ENCODE peak calls at places on chromosomes 12 and 14, in ten cellular contexts. C, O, S, I, X, T, U, F, G and Z are unnamed samples.

GRCh38 chr12:113486722-113487121 is 15.1 kb upstream of the LHX5 start:
- DNase-seq in C (no peak), O (no peak), S (no peak), I (no peak), X (no peak), T (no peak), U (no peak), F (no peak), G (no peak), Z (no peak)

GRCh38 chr12:33671676-33672075 is 232.1 kb upstream of the SYT10 start:
- DNase-seq in C (no peak), O (no peak), S (no peak), I (no peak), X (no peak), T (no peak), U (no peak), F (no peak), G (no peak), Z (no peak)

GRCh38 chr14:49971156-49972141 is 78.6 kb downstream of the ARF6 start:
- DNase-seq in C (peak), O (no peak), S (peak), I (no peak), X (no peak), T (no peak), U (no peak), F (peak), G (no peak), Z (no peak)

GRCh38 chr14:97185186-97185585 is 388.0 kb downstream of the VRK1 start:
- DNase-seq in C (no peak), O (peak), S (peak), I (peak), X (no peak), T (no peak), U (no peak), F (no peak), G (no peak), Z (no peak)

GRCh38 chr12:3145036-3145435 is 67.9 kb downstream of the TSPAN9 start:
- DNase-seq in C (no peak), O (no peak), S (no peak), I (no peak), X (no peak), T (no peak), U (peak), F (no peak), G (no peak), Z (no peak)

GRCh38 chr14:97021001-97021400 is 223.8 kb downstream of the VRK1 start:
- DNase-seq in C (peak), O (no peak), S (no peak), I (no peak), X (no peak), T (no peak), U (no peak), F (peak), G (no peak), Z (no peak)

GRCh38 chr14:89171168-89171567 is 245.9 kb downstream of the FOXN3 start:
- DNase-seq in C (no peak), O (no peak), S (no peak), I (no peak), X (no peak), T (no peak), U (no peak), F (no peak), G (no peak), Z (no peak)

GRCh38 chr12:113909776-113910420 is 56.2 kb downstream of the RBM19 start:
- DNase-seq in C (no peak), O (no peak), S (no peak), I (no peak), X (no peak), T (no peak), U (no peak), F (no peak), G (peak), Z (no peak)

GRCh38 chr12:59149995-59150642 is 229.8 kb upstream of the LRIG3 start:
- DNase-seq in C (no peak), O (peak), S (peak), I (peak), X (no peak), T (peak), U (peak), F (peak), G (no peak), Z (no peak)

GRCh38 chr12:94955193-94955592 is 48.3 kb downstream of the NDUFA12 start:
- DNase-seq in C (no peak), O (no peak), S (no peak), I (no peak), X (no peak), T (no peak), U (no peak), F (no peak), G (no peak), Z (no peak)

GRCh38 chr14:79585845-79586244 is 625.5 kb downstream of the DIO2 start:
- DNase-seq in C (no peak), O (peak), S (peak), I (no peak), X (no peak), T (no peak), U (no peak), F (no peak), G (no peak), Z (no peak)

GRCh38 chr12:130571089-130571488 is 145.0 kb downstream of the RIMBP2 start:
- DNase-seq in C (no peak), O (no peak), S (no peak), I (no peak), X (no peak), T (no peak), U (no peak), F (no peak), G (no peak), Z (no peak)

GRCh38 chr12:66678640-66679268 is at the start of gene GRIP1:
- DNase-seq in C (no peak), O (no peak), S (peak), I (no peak), X (no peak), T (no peak), U (no peak), F (no peak), G (no peak), Z (no peak)

GRCh38 chr14:69886843-69887242 is 7.6 kb downstream of the SMOC1 start:
- DNase-seq in C (no peak), O (no peak), S (peak), I (no peak), X (no peak), T (no peak), U (no peak), F (no peak), G (no peak), Z (no peak)

GRCh38 chr12:96981053-96981452 is 74.0 kb downstream of the NEDD1 start:
- DNase-seq in C (no peak), O (peak), S (peak), I (peak), X (no peak), T (no peak), U (no peak), F (no peak), G (peak), Z (no peak)

GRCh38 chr12:66829660-66830325 is 150.9 kb upstream of the GRIP1 start:
- DNase-seq in C (no peak), O (no peak), S (no peak), I (no peak), X (no peak), T (no peak), U (no peak), F (no peak), G (no peak), Z (no peak)

GRCh38 chr12:110849748-110850403 is 3.1 kb downstream of the CCDC63 start:
- DNase-seq in C (no peak), O (peak), S (no peak), I (no peak), X (no peak), T (no peak), U (no peak), F (no peak), G (no peak), Z (no peak)

GRCh38 chr14:82500222-82500621 is 966.6 kb upstream of the SEL1L start:
- DNase-seq in C (no peak), O (no peak), S (no peak), I (no peak), X (no peak), T (no peak), U (no peak), F (no peak), G (no peak), Z (no peak)

GRCh38 chr12:45587877-45588530 is 141.5 kb upstream of the ARID2 start:
- DNase-seq in C (peak), O (peak), S (peak), I (no peak), X (peak), T (no peak), U (peak), F (no peak), G (no peak), Z (no peak)

GRCh38 chr14:101332281-101332680 is 229.0 kb upstream of the DIO3 start:
- DNase-seq in C (no peak), O (no peak), S (no peak), I (no peak), X (no peak), T (no peak), U (no peak), F (no peak), G (no peak), Z (no peak)

GRCh38 chr12:100797786-100798580 is 3.4 kb downstream of the ANO4 start:
- DNase-seq in C (no peak), O (no peak), S (no peak), I (no peak), X (no peak), T (no peak), U (no peak), F (no peak), G (no peak), Z (no peak)

GRCh38 chr14:100616854-100617714 is 29.9 kb upstream of the BEGAIN start:
- DNase-seq in C (peak), O (no peak), S (no peak), I (no peak), X (peak), T (no peak), U (no peak), F (no peak), G (no peak), Z (peak)

GRCh38 chr12:122669397-122670070 is 33.6 kb downstream of the HCAR2 start:
- DNase-seq in C (no peak), O (peak), S (peak), I (no peak), X (no peak), T (no peak), U (no peak), F (no peak), G (no peak), Z (no peak)

GRCh38 chr14:54440037-54440436 is 1.1 kb downstream of the CNIH1 start:
- DNase-seq in C (no peak), O (no peak), S (no peak), I (no peak), X (no peak), T (no peak), U (no peak), F (no peak), G (no peak), Z (no peak)

GRCh38 chr12:5201554-5202243 is 158.0 kb downstream of the KCNA5 start:
- DNase-seq in C (no peak), O (peak), S (peak), I (peak), X (no peak), T (no peak), U (peak), F (no peak), G (no peak), Z (no peak)

GRCh38 chr12:45671254-45671653 is 58.3 kb upstream of the ARID2 start:
- DNase-seq in C (no peak), O (no peak), S (peak), I (no peak), X (no peak), T (no peak), U (peak), F (no peak), G (no peak), Z (no peak)

GRCh38 chr12:29957835-29958234 is 174.1 kb upstream of the TMTC1 start:
- DNase-seq in C (no peak), O (no peak), S (no peak), I (no peak), X (no peak), T (no peak), U (no peak), F (no peak), G (no peak), Z (no peak)

GRCh38 chr14:22928237-22929103 is 706 bp downstream of the PRMT5 start:
- DNase-seq in C (no peak), O (no peak), S (peak), I (no peak), X (no peak), T (peak), U (no peak), F (no peak), G (no peak), Z (peak)

GRCh38 chr14:47008732-47009131 is 357.2 kb upstream of the RPL10L start:
- DNase-seq in C (no peak), O (no peak), S (no peak), I (no peak), X (no peak), T (no peak), U (no peak), F (no peak), G (no peak), Z (no peak)

GRCh38 chr14:106691601-106692291 is 1165.4 kb downstream of the TMEM121 start:
- DNase-seq in C (peak), O (peak), S (no peak), I (peak), X (peak), T (no peak), U (peak), F (peak), G (no peak), Z (no peak)

DNA sequence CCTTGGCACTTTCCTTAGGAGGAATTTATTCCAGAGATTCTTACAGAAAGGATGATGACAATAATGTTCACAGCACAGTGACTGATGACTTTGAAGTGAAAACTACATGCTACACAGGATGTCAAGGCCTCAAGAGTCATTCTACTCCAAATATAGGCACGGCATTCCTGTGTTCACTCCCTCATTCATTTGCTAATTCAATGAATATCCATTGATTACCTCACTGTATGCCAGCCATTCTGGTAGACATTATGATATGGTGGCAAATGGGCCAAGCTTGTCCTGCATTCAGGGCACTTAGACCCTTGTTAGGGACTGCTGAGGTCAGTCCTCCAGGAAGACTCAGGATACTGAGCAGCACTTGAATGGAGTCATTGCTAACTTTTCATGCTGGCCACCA is 48.0 kb downstream of the FOXN4 start:
- DNase-seq in C (no peak), O (no peak), S (no peak), I (no peak), X (no peak), T (no peak), U (no peak), F (no peak), G (no peak), Z (no peak)
- H3K4me3 ChIP-seq in C (no peak), O (no peak), S (no peak), I (no peak), X (no peak), T (no peak), U (no peak), F (no peak), G (no peak), Z (no peak)

GRCh38 chr12:15193927-15194326 is 27.3 kb downstream of the RERG start:
- DNase-seq in C (no peak), O (peak), S (no peak), I (peak), X (no peak), T (no peak), U (no peak), F (no peak), G (no peak), Z (no peak)
- H3K27ac ChIP-seq in C (no peak), O (no peak), S (no peak), I (no peak), X (no peak), T (no peak), U (no peak), F (no peak), G (no peak), Z (peak)

DNA sequence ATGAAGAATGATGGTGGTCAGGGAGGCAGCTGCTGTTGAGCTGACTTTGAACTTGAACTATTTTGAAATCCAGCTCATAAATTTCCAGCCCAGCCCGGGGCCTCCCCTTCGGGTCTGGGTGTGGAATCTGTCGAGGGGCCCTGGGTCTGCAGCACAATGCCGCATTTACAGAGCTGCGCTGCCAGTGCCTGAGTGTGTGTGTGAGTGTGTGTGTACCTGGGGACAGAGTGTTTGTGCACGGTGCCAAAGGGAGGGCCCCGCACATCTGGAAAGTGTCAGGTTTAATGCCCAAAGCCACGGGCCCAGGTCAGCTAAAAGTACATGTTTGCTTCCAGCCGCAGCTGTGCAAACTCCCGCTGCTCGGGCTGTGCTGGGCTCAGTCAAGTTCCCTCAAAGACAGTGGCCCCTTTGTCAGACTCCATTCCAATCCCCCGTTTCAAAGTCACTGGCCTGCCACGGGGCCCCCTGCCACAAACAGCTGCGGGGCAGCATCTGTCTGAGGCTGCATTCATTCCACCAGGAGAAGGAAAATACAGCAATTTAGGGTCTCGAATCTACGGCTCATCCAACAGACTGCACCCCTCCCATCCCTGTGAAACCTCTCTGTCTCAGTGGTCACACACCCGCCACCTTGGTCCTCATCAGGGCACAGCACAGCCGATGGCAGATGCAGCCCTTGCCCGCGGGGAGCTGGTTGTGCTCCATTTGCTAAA is 16.3 kb upstream of the RFLNA start:
- DNase-seq in C (no peak), O (no peak), S (no peak), I (peak), X (no peak), T (peak), U (no peak), F (no peak), G (no peak), Z (no peak)
- TF ChIP-seq CTCF in C (no peak), O (no peak), S (no peak), I (no peak), X (no peak), T (no peak), U (no peak), F (no peak), G (no peak), Z (no peak)

DNA sequence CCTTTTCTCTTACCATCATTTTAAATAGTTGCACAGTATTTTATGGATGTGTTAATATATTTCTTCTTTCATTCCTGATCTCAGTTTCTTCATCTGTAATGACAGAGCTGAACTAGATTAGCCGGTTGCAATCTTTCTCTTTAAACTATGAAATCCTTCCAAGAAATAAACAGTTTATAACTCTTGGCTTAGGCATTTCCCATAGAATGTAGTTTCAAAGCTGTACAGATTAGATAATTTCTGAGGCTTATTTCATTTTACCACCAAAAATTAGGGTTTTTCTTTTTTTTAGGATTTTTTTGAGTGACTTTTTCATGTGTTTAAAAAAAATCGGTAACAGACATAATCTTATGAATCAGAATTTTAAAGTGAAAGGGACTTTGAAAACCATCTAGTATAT is 144.0 kb downstream of the RAD51B start:
- DNase-seq in C (no peak), O (no peak), S (no peak), I (no peak), X (no peak), T (no peak), U (no peak), F (no peak), G (no peak), Z (no peak)
- H3K4me3 ChIP-seq in C (no peak), O (no peak), S (peak), I (no peak), X (no peak), T (peak), U (peak), F (no peak), G (no peak), Z (no peak)

GRCh38 chr14:51269634-51270033 is 29.6 kb downstream of the TMX1 start:
- DNase-seq in C (no peak), O (no peak), S (no peak), I (no peak), X (no peak), T (no peak), U (no peak), F (no peak), G (no peak), Z (no peak)
- H3K27ac ChIP-seq in C (no peak), O (no peak), S (no peak), I (no peak), X (no peak), T (no peak), U (no peak), F (no peak), G (no peak), Z (no peak)

GRCh38 chr12:20486233-20486632 is 117.9 kb downstream of the PDE3A start:
- DNase-seq in C (no peak), O (peak), S (peak), I (no peak), X (no peak), T (no peak), U (no peak), F (no peak), G (no peak), Z (no peak)
- TF ChIP-seq CTCF in C (no peak), O (peak), S (peak), I (no peak), X (no peak), T (no peak), U (no peak), F (no peak), G (peak), Z (no peak)

DNA sequence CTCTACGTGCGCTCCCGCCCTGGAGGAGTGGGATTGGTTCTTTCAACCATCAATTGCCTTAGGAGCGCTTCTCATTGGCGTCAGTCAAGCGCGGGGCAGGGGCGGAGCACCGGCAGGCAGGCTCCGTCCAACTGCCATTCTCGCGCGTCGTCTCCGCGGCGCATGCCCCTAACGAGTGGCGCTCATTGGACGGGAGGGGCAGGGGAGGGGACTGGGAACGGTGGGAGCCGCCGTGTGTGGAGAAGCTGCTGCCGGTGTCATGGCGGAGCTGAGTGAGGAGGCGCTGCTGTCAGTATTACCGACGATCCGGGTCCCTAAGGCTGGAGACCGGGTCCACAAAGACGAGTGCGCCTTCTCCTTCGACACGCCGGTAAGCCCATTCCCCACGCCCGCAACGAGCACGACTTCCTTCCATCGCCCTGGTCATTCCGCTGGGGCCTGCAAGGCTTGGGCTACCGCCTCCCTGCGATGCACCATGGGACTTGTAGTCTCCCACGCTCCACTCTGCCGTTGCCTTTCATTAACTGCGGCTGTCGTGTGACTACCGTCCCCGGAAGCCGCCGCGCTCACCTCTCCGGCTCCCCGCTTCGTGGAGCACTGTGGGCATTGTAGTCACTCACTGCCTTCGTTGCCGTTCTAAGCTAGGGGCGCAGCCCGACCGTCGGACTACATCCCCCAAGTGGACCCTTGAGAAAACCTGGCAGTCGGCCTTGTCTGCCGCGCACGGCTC is at the start of gene USP5:
- DNase-seq in C (peak), O (peak), S (peak), I (peak), X (peak), T (peak), U (peak), F (peak), G (peak), Z (peak)
- H3K4me3 ChIP-seq in C (peak), O (peak), S (peak), I (peak), X (peak), T (peak), U (peak), F (peak), G (peak), Z (peak)